ENCODE peak calls at places on chromosomes 3 and 15, in five cellular contexts. One of them, this sample, is unnamed.

GRCh38 chr3:87564438-87564837 is 288.1 kb upstream of the POU1F1 start:
- DNase-seq in neuronal stem cell: no peak
- DNase-seq in IMR-90: no peak
- DNase-seq in mesendoderm: no peak
- DNase-seq in mesenchymal stem cell: no peak
- DNase-seq in this sample: no peak

GRCh38 chr15:96551196-96551595 is 220.7 kb downstream of the NR2F2 start:
- DNase-seq in neuronal stem cell: no peak
- DNase-seq in IMR-90: no peak
- DNase-seq in mesendoderm: no peak
- DNase-seq in mesenchymal stem cell: no peak
- DNase-seq in this sample: no peak

GRCh38 chr3:53194218-53195065 is 33.4 kb downstream of the PRKCD start:
- DNase-seq in neuronal stem cell: no peak
- DNase-seq in IMR-90: peak
- DNase-seq in mesendoderm: peak
- DNase-seq in mesenchymal stem cell: peak
- DNase-seq in this sample: peak

GRCh38 chr3:95815828-95816227 is 998.6 kb upstream of the EPHA6 start:
- DNase-seq in neuronal stem cell: no peak
- DNase-seq in IMR-90: no peak
- DNase-seq in mesendoderm: peak
- DNase-seq in mesenchymal stem cell: no peak
- DNase-seq in this sample: no peak

GRCh38 chr15:29276366-29276765 is 6.7 kb upstream of the NSMCE3 start:
- DNase-seq in neuronal stem cell: no peak
- DNase-seq in IMR-90: peak
- DNase-seq in mesendoderm: no peak
- DNase-seq in mesenchymal stem cell: no peak
- DNase-seq in this sample: no peak

GRCh38 chr15:37130356-37130755 is 30.0 kb upstream of the MEIS2 start:
- DNase-seq in neuronal stem cell: no peak
- DNase-seq in IMR-90: no peak
- DNase-seq in mesendoderm: peak
- DNase-seq in mesenchymal stem cell: no peak
- DNase-seq in this sample: no peak

GRCh38 chr15:51224428-51224827 is 114.0 kb downstream of the CYP19A1 start:
- DNase-seq in neuronal stem cell: no peak
- DNase-seq in IMR-90: peak
- DNase-seq in mesendoderm: no peak
- DNase-seq in mesenchymal stem cell: peak
- DNase-seq in this sample: no peak

GRCh38 chr3:109115451-109115850 is 2.5 kb downstream of the MORC1 start:
- DNase-seq in neuronal stem cell: no peak
- DNase-seq in IMR-90: peak
- DNase-seq in mesendoderm: no peak
- DNase-seq in mesenchymal stem cell: peak
- DNase-seq in this sample: no peak

GRCh38 chr3:11380314-11380713 is 108.1 kb downstream of the ATG7 start:
- DNase-seq in neuronal stem cell: no peak
- DNase-seq in IMR-90: peak
- DNase-seq in mesendoderm: peak
- DNase-seq in mesenchymal stem cell: peak
- DNase-seq in this sample: no peak

GRCh38 chr15:68586274-68586961 is 7.6 kb downstream of the CORO2B start:
- DNase-seq in neuronal stem cell: no peak
- DNase-seq in IMR-90: peak
- DNase-seq in mesendoderm: peak
- DNase-seq in mesenchymal stem cell: peak
- DNase-seq in this sample: no peak

GRCh38 chr3:129961142-129961541 is 13.4 kb upstream of the TRH start:
- DNase-seq in neuronal stem cell: no peak
- DNase-seq in IMR-90: no peak
- DNase-seq in mesendoderm: peak
- DNase-seq in mesenchymal stem cell: no peak
- DNase-seq in this sample: no peak

GRCh38 chr15:40843183-40843884 is 514 bp upstream of the SPINT1 start:
- DNase-seq in neuronal stem cell: no peak
- DNase-seq in IMR-90: no peak
- DNase-seq in mesendoderm: peak
- DNase-seq in mesenchymal stem cell: no peak
- DNase-seq in this sample: no peak

GRCh38 chr15:39232512-39232911 is 348.4 kb upstream of the THBS1 start:
- DNase-seq in neuronal stem cell: no peak
- DNase-seq in IMR-90: peak
- DNase-seq in mesendoderm: peak
- DNase-seq in mesenchymal stem cell: peak
- DNase-seq in this sample: no peak

GRCh38 chr15:63077952-63078351 is 35.4 kb downstream of the TPM1 start:
- DNase-seq in neuronal stem cell: no peak
- DNase-seq in IMR-90: no peak
- DNase-seq in mesendoderm: peak
- DNase-seq in mesenchymal stem cell: no peak
- DNase-seq in this sample: no peak
- H2BK120ac ChIP-seq in neuronal stem cell: no peak
- H2BK120ac ChIP-seq in IMR-90: peak
- H2BK120ac ChIP-seq in mesendoderm: no peak
- H2BK120ac ChIP-seq in mesenchymal stem cell: no peak
- H2BK120ac ChIP-seq in this sample: no peak

GRCh38 chr15:66715181-66715624 is 13.2 kb downstream of the SMAD6 start:
- DNase-seq in neuronal stem cell: no peak
- DNase-seq in IMR-90: no peak
- DNase-seq in mesendoderm: no peak
- DNase-seq in mesenchymal stem cell: no peak
- DNase-seq in this sample: no peak
- H4K8ac ChIP-seq in neuronal stem cell: no peak
- H4K8ac ChIP-seq in IMR-90: no peak
- H4K8ac ChIP-seq in mesendoderm: no peak
- H4K8ac ChIP-seq in mesenchymal stem cell: peak
- H4K8ac ChIP-seq in this sample: no peak

DNA sequence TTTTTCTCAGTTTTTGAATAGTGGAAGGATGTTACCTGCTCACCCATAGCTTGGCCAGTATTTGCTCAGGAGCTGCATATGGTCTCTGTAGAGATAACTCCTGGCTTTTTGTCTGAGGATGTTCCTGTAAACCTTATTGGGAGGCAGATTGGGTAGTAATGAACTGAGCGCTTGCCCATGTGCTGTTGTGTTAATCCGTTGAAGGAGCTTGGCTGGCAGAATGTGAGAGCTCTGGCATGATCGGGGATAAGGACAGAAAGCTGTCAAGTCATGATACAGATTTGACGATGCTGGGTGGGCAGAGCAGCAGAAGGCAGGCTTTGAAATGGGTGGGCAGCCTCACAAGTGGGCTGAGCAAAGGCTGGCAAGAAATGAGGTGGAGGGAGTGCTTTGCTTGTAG is 27.4 kb downstream of the SH3GL3 start:
- DNase-seq in neuronal stem cell: no peak
- DNase-seq in IMR-90: no peak
- DNase-seq in mesendoderm: no peak
- DNase-seq in mesenchymal stem cell: no peak
- DNase-seq in this sample: no peak
- H2BK120ac ChIP-seq in neuronal stem cell: no peak
- H2BK120ac ChIP-seq in IMR-90: no peak
- H2BK120ac ChIP-seq in mesendoderm: no peak
- H2BK120ac ChIP-seq in mesenchymal stem cell: no peak
- H2BK120ac ChIP-seq in this sample: no peak

GRCh38 chr3:49855662-49856061 is 702 bp downstream of the TRAIP start:
- DNase-seq in neuronal stem cell: no peak
- DNase-seq in IMR-90: no peak
- DNase-seq in mesendoderm: no peak
- DNase-seq in mesenchymal stem cell: no peak
- DNase-seq in this sample: no peak
- H4K8ac ChIP-seq in neuronal stem cell: no peak
- H4K8ac ChIP-seq in IMR-90: no peak
- H4K8ac ChIP-seq in mesendoderm: no peak
- H4K8ac ChIP-seq in mesenchymal stem cell: no peak
- H4K8ac ChIP-seq in this sample: no peak

GRCh38 chr3:146164951-146165350 is 4.0 kb upstream of the PLOD2 start:
- DNase-seq in neuronal stem cell: no peak
- DNase-seq in IMR-90: no peak
- DNase-seq in mesendoderm: peak
- DNase-seq in mesenchymal stem cell: no peak
- DNase-seq in this sample: no peak
- H2BK120ac ChIP-seq in neuronal stem cell: no peak
- H2BK120ac ChIP-seq in IMR-90: peak
- H2BK120ac ChIP-seq in mesendoderm: no peak
- H2BK120ac ChIP-seq in mesenchymal stem cell: no peak
- H2BK120ac ChIP-seq in this sample: no peak

GRCh38 chr15:70334286-70334685 is 236.6 kb upstream of the TLE3 start:
- DNase-seq in neuronal stem cell: no peak
- DNase-seq in IMR-90: no peak
- DNase-seq in mesendoderm: no peak
- DNase-seq in mesenchymal stem cell: no peak
- DNase-seq in this sample: no peak

GRCh38 chr15:70341566-70341965 is 243.8 kb upstream of the TLE3 start:
- DNase-seq in neuronal stem cell: no peak
- DNase-seq in IMR-90: no peak
- DNase-seq in mesendoderm: no peak
- DNase-seq in mesenchymal stem cell: no peak
- DNase-seq in this sample: peak

GRCh38 chr15:70339551-70340517 is 242.1 kb upstream of the TLE3 start:
- DNase-seq in neuronal stem cell: no peak
- DNase-seq in IMR-90: peak
- DNase-seq in mesendoderm: no peak
- DNase-seq in mesenchymal stem cell: peak
- DNase-seq in this sample: peak

GRCh38 chr15:70337292-70338186 is 239.8 kb upstream of the TLE3 start:
- DNase-seq in neuronal stem cell: no peak
- DNase-seq in IMR-90: no peak
- DNase-seq in mesendoderm: no peak
- DNase-seq in mesenchymal stem cell: peak
- DNase-seq in this sample: peak

GRCh38 chr15:70336425-70337009 is 238.8 kb upstream of the TLE3 start:
- DNase-seq in neuronal stem cell: no peak
- DNase-seq in IMR-90: no peak
- DNase-seq in mesendoderm: no peak
- DNase-seq in mesenchymal stem cell: no peak
- DNase-seq in this sample: no peak
- H4K8ac ChIP-seq in neuronal stem cell: no peak
- H4K8ac ChIP-seq in IMR-90: no peak
- H4K8ac ChIP-seq in mesendoderm: no peak
- H4K8ac ChIP-seq in mesenchymal stem cell: no peak
- H4K8ac ChIP-seq in this sample: no peak

DNA sequence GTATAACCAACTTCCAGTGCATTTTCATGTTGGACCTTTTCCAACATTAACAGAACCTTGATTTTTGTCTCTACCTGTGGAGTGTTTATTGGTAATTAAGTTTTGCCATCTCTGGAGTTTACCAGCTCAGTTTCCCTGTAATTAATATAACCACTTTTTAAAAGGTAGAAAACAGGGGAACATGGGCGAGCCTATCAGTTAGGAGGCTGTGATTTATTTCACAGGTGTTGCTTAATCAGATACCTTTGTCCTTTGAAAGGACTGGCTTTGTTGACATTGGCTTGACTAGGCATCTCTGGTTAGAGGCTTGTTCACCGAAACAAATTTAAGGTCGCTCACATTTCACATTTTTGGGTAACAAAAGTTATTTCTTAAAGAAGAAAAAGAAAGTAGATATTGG is 622 bp downstream of the NAALADL2 start:
- DNase-seq in neuronal stem cell: no peak
- DNase-seq in IMR-90: no peak
- DNase-seq in mesendoderm: no peak
- DNase-seq in mesenchymal stem cell: no peak
- DNase-seq in this sample: no peak
- H2BK120ac ChIP-seq in neuronal stem cell: no peak
- H2BK120ac ChIP-seq in IMR-90: no peak
- H2BK120ac ChIP-seq in mesendoderm: no peak
- H2BK120ac ChIP-seq in mesenchymal stem cell: no peak
- H2BK120ac ChIP-seq in this sample: no peak

DNA sequence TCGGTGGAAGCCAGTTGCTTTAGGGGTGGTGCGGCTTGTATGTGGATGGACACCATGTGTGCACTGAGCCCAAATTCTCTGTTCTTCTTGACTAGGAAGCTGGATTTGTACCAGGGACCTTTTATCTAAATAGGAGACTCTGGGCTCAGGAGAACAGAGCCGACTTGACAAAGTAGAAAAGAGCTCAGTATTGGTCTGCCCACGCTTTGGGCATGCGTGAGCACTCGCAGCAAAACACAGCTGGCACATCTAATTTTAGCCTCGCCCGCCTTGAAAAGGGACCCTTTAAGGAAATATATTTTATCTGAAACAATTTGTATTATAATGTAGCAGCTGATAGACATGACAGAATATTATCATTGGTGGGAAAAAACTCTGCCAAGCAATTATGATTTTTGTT is 1.0 kb upstream of the RBMS3 start:
- DNase-seq in neuronal stem cell: no peak
- DNase-seq in IMR-90: peak
- DNase-seq in mesendoderm: no peak
- DNase-seq in mesenchymal stem cell: peak
- DNase-seq in this sample: no peak
- H4K8ac ChIP-seq in neuronal stem cell: no peak
- H4K8ac ChIP-seq in IMR-90: peak
- H4K8ac ChIP-seq in mesendoderm: peak
- H4K8ac ChIP-seq in mesenchymal stem cell: no peak
- H4K8ac ChIP-seq in this sample: no peak

DNA sequence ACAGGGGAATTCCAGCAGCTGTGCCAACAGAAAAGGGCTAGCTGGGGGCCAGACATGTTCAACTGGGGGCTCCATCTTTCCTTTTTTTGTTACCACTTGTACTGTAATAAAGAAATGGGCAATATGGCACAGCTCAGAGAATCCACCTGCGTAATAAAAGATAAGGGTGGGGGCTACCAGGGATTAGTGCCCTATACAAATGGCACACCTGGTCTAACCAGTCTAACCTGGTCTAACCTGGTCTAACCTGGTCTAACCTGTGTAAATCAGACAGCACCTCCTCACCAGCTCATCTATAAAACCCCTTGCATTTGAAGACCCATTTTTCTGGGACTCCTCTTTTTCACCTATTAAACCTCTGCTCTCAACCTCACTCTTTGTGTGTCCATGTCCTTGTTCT is 26.2 kb upstream of the CLDN16 start:
- DNase-seq in neuronal stem cell: no peak
- DNase-seq in IMR-90: no peak
- DNase-seq in mesendoderm: no peak
- DNase-seq in mesenchymal stem cell: no peak
- DNase-seq in this sample: no peak
- H2BK120ac ChIP-seq in neuronal stem cell: no peak
- H2BK120ac ChIP-seq in IMR-90: no peak
- H2BK120ac ChIP-seq in mesendoderm: no peak
- H2BK120ac ChIP-seq in mesenchymal stem cell: no peak
- H2BK120ac ChIP-seq in this sample: no peak

This sample was measured in H9.